ENCODE peak calls at places on chromosomes 2 and 18, in four cellular contexts. One of them, this sample, is unnamed.

GRCh38 chr18:76471593-76471992 is 23.4 kb downstream of the ZNF516 start:
- DNase-seq in esophagus muscularis mucosa: peak; percentile 57
- DNase-seq in upper lobe of left lung: no peak
- DNase-seq in stomach: no peak
- DNase-seq in this sample: no peak

GRCh38 chr2:100401268-100401667 is 16.2 kb downstream of the CHST10 start:
- DNase-seq in esophagus muscularis mucosa: no peak
- DNase-seq in upper lobe of left lung: no peak
- DNase-seq in stomach: no peak
- DNase-seq in this sample: no peak

GRCh38 chr2:23617167-23617787 is 232.3 kb downstream of the KLHL29 start:
- DNase-seq in esophagus muscularis mucosa: no peak
- DNase-seq in upper lobe of left lung: peak; percentile 75
- DNase-seq in stomach: no peak
- DNase-seq in this sample: peak; percentile 46

GRCh38 chr2:217903859-217904613 is 98.8 kb downstream of the TNS1 start:
- DNase-seq in esophagus muscularis mucosa: no peak
- DNase-seq in upper lobe of left lung: peak; percentile 79
- DNase-seq in stomach: peak; percentile 81
- DNase-seq in this sample: peak; percentile 62

GRCh38 chr2:8282858-8283252 is 399.0 kb upstream of the ID2 start:
- DNase-seq in esophagus muscularis mucosa: no peak
- DNase-seq in upper lobe of left lung: no peak
- DNase-seq in stomach: no peak
- DNase-seq in this sample: no peak

GRCh38 chr2:119647440-119648169 is 31.4 kb upstream of the TMEM177 start:
- DNase-seq in esophagus muscularis mucosa: no peak
- DNase-seq in upper lobe of left lung: peak; percentile 33
- DNase-seq in stomach: no peak
- DNase-seq in this sample: peak; percentile 24

GRCh38 chr2:219648963-219649362 is 21.5 kb downstream of the SLC4A3 start:
- DNase-seq in esophagus muscularis mucosa: no peak
- DNase-seq in upper lobe of left lung: no peak
- DNase-seq in stomach: no peak
- DNase-seq in this sample: no peak

GRCh38 chr2:157193461-157193860 is 64.0 kb upstream of the GALNT5 start:
- DNase-seq in esophagus muscularis mucosa: no peak
- DNase-seq in upper lobe of left lung: no peak
- DNase-seq in stomach: no peak
- DNase-seq in this sample: no peak

GRCh38 chr18:32389868-32390267 is 80.8 kb downstream of the GAREM1 start:
- DNase-seq in esophagus muscularis mucosa: no peak
- DNase-seq in upper lobe of left lung: peak; percentile 83
- DNase-seq in stomach: peak; percentile 92
- DNase-seq in this sample: no peak

GRCh38 chr2:152694161-152694661 is 23.1 kb downstream of the PRPF40A start:
- DNase-seq in esophagus muscularis mucosa: no peak
- DNase-seq in upper lobe of left lung: no peak
- DNase-seq in stomach: no peak
- DNase-seq in this sample: no peak

GRCh38 chr2:54903736-54904554 is 146.3 kb downstream of the RTN4 start:
- DNase-seq in esophagus muscularis mucosa: peak; percentile 83
- DNase-seq in upper lobe of left lung: peak; percentile 59
- DNase-seq in stomach: peak; percentile 50
- DNase-seq in this sample: peak; percentile 62

GRCh38 chr18:13199169-13199568 is 19.4 kb upstream of the LDLRAD4 start:
- DNase-seq in esophagus muscularis mucosa: peak; percentile 45
- DNase-seq in upper lobe of left lung: no peak
- DNase-seq in stomach: no peak
- DNase-seq in this sample: no peak

GRCh38 chr18:11005528-11005927 is 143.8 kb downstream of the PIEZO2 start:
- DNase-seq in esophagus muscularis mucosa: peak; percentile 93
- DNase-seq in upper lobe of left lung: no peak
- DNase-seq in stomach: peak; percentile 65
- DNase-seq in this sample: peak; percentile 16

GRCh38 chr2:218209078-218209477 is 7.9 kb upstream of the ARPC2 start:
- DNase-seq in esophagus muscularis mucosa: no peak
- DNase-seq in upper lobe of left lung: no peak
- DNase-seq in stomach: no peak
- DNase-seq in this sample: no peak

GRCh38 chr2:231680992-231681852 is 27.1 kb upstream of the PTMA start:
- DNase-seq in esophagus muscularis mucosa: no peak
- DNase-seq in upper lobe of left lung: peak; percentile 88
- DNase-seq in stomach: peak; percentile 84
- DNase-seq in this sample: peak; percentile 82

GRCh38 chr2:200659410-200659809 is 73.6 kb downstream of the AOX1 start:
- DNase-seq in esophagus muscularis mucosa: peak; percentile 60
- DNase-seq in upper lobe of left lung: no peak
- DNase-seq in stomach: no peak
- DNase-seq in this sample: no peak

GRCh38 chr2:37180006-37180639 is 8.3 kb downstream of the SULT6B1 start:
- DNase-seq in esophagus muscularis mucosa: peak; percentile 53
- DNase-seq in upper lobe of left lung: no peak
- DNase-seq in stomach: no peak
- DNase-seq in this sample: no peak

GRCh38 chr2:98164256-98164655 is 77.3 kb downstream of the VWA3B start:
- DNase-seq in esophagus muscularis mucosa: no peak
- DNase-seq in upper lobe of left lung: no peak
- DNase-seq in stomach: no peak
- DNase-seq in this sample: no peak

DNA sequence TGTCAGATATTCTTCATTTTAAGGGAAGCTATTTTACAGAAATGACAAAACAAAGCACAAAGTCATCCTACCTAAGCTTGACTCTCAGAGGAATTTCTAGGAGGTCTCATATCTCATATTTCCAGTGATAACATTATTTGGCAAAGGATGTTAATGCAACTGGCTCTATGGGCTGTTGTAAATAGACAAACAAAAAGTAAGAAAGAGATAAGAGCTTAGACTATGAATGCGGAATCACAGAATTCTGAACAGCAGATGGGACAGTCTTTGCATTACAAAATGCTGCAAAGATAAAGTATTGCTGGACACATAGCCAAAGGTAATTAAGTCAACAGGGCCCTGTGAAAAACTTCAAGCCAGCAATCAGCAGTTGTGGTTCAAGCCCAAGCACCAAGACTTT is 23.9 kb downstream of the PIAS2 start:
- DNase-seq in esophagus muscularis mucosa: no peak
- DNase-seq in upper lobe of left lung: no peak
- DNase-seq in stomach: no peak
- DNase-seq in this sample: no peak
- TF ChIP-seq EP300 in esophagus muscularis mucosa: no peak
- TF ChIP-seq EP300 in upper lobe of left lung: no peak
- TF ChIP-seq EP300 in stomach: no peak
- TF ChIP-seq EP300 in this sample: no peak

GRCh38 chr2:201886504-201886903 is 80.2 kb downstream of the CDK15 start:
- DNase-seq in esophagus muscularis mucosa: no peak
- DNase-seq in upper lobe of left lung: no peak
- DNase-seq in stomach: no peak
- DNase-seq in this sample: no peak

GRCh38 chr2:201890447-201890846 is 84.1 kb downstream of the CDK15 start:
- DNase-seq in esophagus muscularis mucosa: no peak
- DNase-seq in upper lobe of left lung: no peak
- DNase-seq in stomach: no peak
- DNase-seq in this sample: no peak

GRCh38 chr2:201891676-201892075 is 85.3 kb downstream of the CDK15 start:
- DNase-seq in esophagus muscularis mucosa: no peak
- DNase-seq in upper lobe of left lung: no peak
- DNase-seq in stomach: no peak
- DNase-seq in this sample: no peak

GRCh38 chr2:201888476-201888875 is 82.1 kb downstream of the CDK15 start:
- DNase-seq in esophagus muscularis mucosa: no peak
- DNase-seq in upper lobe of left lung: no peak
- DNase-seq in stomach: no peak
- DNase-seq in this sample: no peak

DNA sequence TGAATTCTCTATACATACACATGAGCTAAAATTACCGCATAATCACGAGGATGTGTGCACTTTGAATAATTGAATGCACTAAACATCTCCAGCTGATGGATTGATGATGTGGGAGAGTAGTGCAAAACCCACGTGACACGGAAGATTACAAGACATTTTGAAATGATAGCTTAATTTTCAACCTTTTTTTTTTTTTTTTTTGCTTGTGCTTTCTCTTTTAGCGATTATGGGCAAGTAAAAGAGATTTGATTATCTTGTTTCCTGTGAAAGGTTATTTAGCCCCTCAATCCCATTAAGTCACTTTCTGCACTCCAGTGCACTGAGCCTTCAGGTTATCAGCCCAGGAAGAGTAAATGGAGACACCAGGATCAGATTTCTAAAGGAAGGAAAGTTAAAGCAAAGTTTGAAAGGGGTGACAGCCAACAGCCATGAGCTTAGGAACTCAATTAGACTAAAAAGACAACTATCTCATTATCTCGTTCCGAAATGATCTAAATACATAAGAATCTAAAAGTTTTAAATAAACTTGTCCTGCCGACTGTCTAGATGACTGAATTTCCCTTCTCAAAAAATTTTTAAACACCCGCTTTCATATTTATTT is 81.6 kb downstream of the CDK15 start:
- DNase-seq in esophagus muscularis mucosa: no peak
- DNase-seq in upper lobe of left lung: no peak
- DNase-seq in stomach: no peak
- DNase-seq in this sample: no peak
- TF ChIP-seq POLR2AphosphoS5 in esophagus muscularis mucosa: no peak
- TF ChIP-seq POLR2AphosphoS5 in upper lobe of left lung: no peak
- TF ChIP-seq POLR2AphosphoS5 in stomach: no peak
- TF ChIP-seq POLR2AphosphoS5 in this sample: no peak

GRCh38 chr2:226738821-226739507 is 60.7 kb downstream of the IRS1 start:
- DNase-seq in esophagus muscularis mucosa: peak; percentile 17
- DNase-seq in upper lobe of left lung: no peak
- DNase-seq in stomach: no peak
- DNase-seq in this sample: no peak
- TF ChIP-seq EP300 in esophagus muscularis mucosa: no peak
- TF ChIP-seq EP300 in upper lobe of left lung: no peak
- TF ChIP-seq EP300 in stomach: no peak
- TF ChIP-seq EP300 in this sample: peak; percentile 45

GRCh38 chr2:21694079-21694478 is 570.3 kb downstream of the TDRD15 start:
- DNase-seq in esophagus muscularis mucosa: peak; percentile 24
- DNase-seq in upper lobe of left lung: no peak
- DNase-seq in stomach: no peak
- DNase-seq in this sample: no peak
- TF ChIP-seq POLR2AphosphoS5 in esophagus muscularis mucosa: no peak
- TF ChIP-seq POLR2AphosphoS5 in upper lobe of left lung: no peak
- TF ChIP-seq POLR2AphosphoS5 in stomach: no peak
- TF ChIP-seq POLR2AphosphoS5 in this sample: no peak

DNA sequence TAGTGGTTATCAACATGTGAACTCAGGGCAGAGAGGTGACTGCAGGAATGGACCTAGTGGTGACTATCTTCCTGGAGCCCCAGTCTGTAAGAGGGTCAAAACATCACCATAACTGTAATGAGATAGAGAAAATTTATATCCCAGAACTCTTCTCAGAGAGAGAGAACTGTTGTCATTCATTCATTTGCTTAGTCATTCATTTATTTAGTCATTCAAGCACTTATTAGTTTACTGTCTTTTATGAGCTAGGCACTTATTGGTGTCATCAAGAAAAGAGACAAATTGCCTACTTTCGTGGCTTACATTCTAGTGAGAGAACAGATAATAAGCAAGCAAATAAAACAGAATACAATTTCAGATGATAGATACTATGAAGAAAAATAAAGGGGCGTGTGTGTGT is 34.1 kb downstream of the DOK1 start:
- DNase-seq in esophagus muscularis mucosa: no peak
- DNase-seq in upper lobe of left lung: no peak
- DNase-seq in stomach: no peak
- DNase-seq in this sample: no peak
- TF ChIP-seq EP300 in esophagus muscularis mucosa: no peak
- TF ChIP-seq EP300 in upper lobe of left lung: no peak
- TF ChIP-seq EP300 in stomach: no peak
- TF ChIP-seq EP300 in this sample: no peak

GRCh38 chr18:61606759-61607158 is 273.5 kb downstream of the CDH20 start:
- DNase-seq in esophagus muscularis mucosa: no peak
- DNase-seq in upper lobe of left lung: peak; percentile 58
- DNase-seq in stomach: peak; percentile 40
- DNase-seq in this sample: peak; percentile 30
- TF ChIP-seq POLR2AphosphoS5 in esophagus muscularis mucosa: peak; percentile 67
- TF ChIP-seq POLR2AphosphoS5 in upper lobe of left lung: peak; percentile 93
- TF ChIP-seq POLR2AphosphoS5 in stomach: no peak
- TF ChIP-seq POLR2AphosphoS5 in this sample: peak; percentile 39

This sample was measured in transverse colon.